ENCODE peak calls at places on chromosomes 5 and 9, in four cellular contexts. One of them, this sample, is unnamed.
A peak's percentile ranks its signal among the peaks of the same experiment; 100 is the strongest.

GRCh38 chr5:94288937-94289336 is 329.5 kb downstream of the KIAA0825 start:
- DNase-seq in psoas muscle: no peak
- DNase-seq in naive thymus-derived CD4-positive, alpha-beta T cell: no peak
- DNase-seq in H9: no peak
- DNase-seq in this sample: no peak

GRCh38 chr9:85163415-85163814 is 493.9 kb downstream of the NTRK2 start:
- DNase-seq in naive thymus-derived CD4-positive, alpha-beta T cell: no peak
- DNase-seq in psoas muscle: no peak
- DNase-seq in H9: no peak
- DNase-seq in this sample: no peak

GRCh38 chr9:124309665-124310064 is 51.9 kb downstream of the NEK6 start:
- DNase-seq in naive thymus-derived CD4-positive, alpha-beta T cell: no peak
- DNase-seq in psoas muscle: no peak
- DNase-seq in H9: peak; percentile 71
- DNase-seq in this sample: no peak

GRCh38 chr5:52725065-52725746 is 62.5 kb upstream of the ITGA1 start:
- DNase-seq in naive thymus-derived CD4-positive, alpha-beta T cell: peak; percentile 93
- DNase-seq in psoas muscle: no peak
- DNase-seq in H9: no peak
- DNase-seq in this sample: no peak

GRCh38 chr9:1913931-1914330 is 101.2 kb upstream of the SMARCA2 start:
- DNase-seq in H9: no peak
- DNase-seq in psoas muscle: no peak
- DNase-seq in naive thymus-derived CD4-positive, alpha-beta T cell: no peak
- DNase-seq in this sample: no peak

GRCh38 chr5:29462261-29462660 is 1731.2 kb upstream of the CDH6 start:
- DNase-seq in naive thymus-derived CD4-positive, alpha-beta T cell: no peak
- DNase-seq in H9: no peak
- DNase-seq in psoas muscle: no peak
- DNase-seq in this sample: no peak

GRCh38 chr9:120324996-120325642 is 254.8 kb downstream of the CDK5RAP2 start:
- DNase-seq in H9: peak; percentile 77
- DNase-seq in psoas muscle: no peak
- DNase-seq in naive thymus-derived CD4-positive, alpha-beta T cell: no peak
- DNase-seq in this sample: no peak

GRCh38 chr5:143653256-143653655 is 158.7 kb upstream of the HMHB1 start:
- DNase-seq in psoas muscle: no peak
- DNase-seq in naive thymus-derived CD4-positive, alpha-beta T cell: no peak
- DNase-seq in H9: no peak
- DNase-seq in this sample: no peak

GRCh38 chr9:84419203-84419602 is 78.6 kb upstream of the SLC28A3 start:
- DNase-seq in naive thymus-derived CD4-positive, alpha-beta T cell: no peak
- DNase-seq in psoas muscle: no peak
- DNase-seq in H9: no peak
- DNase-seq in this sample: no peak

GRCh38 chr9:935348-935965 is 41.0 kb upstream of the DMRT3 start:
- DNase-seq in psoas muscle: no peak
- DNase-seq in H9: no peak
- DNase-seq in naive thymus-derived CD4-positive, alpha-beta T cell: no peak
- DNase-seq in this sample: no peak

GRCh38 chr9:4020038-4020746 is 279.7 kb downstream of the GLIS3 start:
- DNase-seq in psoas muscle: no peak
- DNase-seq in H9: no peak
- DNase-seq in naive thymus-derived CD4-positive, alpha-beta T cell: no peak
- DNase-seq in this sample: no peak

GRCh38 chr9:111937781-111938426 is 41.3 kb downstream of the UGCG start:
- DNase-seq in naive thymus-derived CD4-positive, alpha-beta T cell: peak; percentile 71
- DNase-seq in H9: no peak
- DNase-seq in psoas muscle: no peak
- DNase-seq in this sample: no peak

GRCh38 chr9:87250205-87250604 is 247.5 kb upstream of the DAPK1 start:
- DNase-seq in psoas muscle: no peak
- DNase-seq in naive thymus-derived CD4-positive, alpha-beta T cell: no peak
- DNase-seq in H9: no peak
- DNase-seq in this sample: no peak

GRCh38 chr9:115136379-115136778 is 18.4 kb upstream of the TNC start:
- DNase-seq in psoas muscle: no peak
- DNase-seq in naive thymus-derived CD4-positive, alpha-beta T cell: no peak
- DNase-seq in H9: no peak
- DNase-seq in this sample: no peak

DNA sequence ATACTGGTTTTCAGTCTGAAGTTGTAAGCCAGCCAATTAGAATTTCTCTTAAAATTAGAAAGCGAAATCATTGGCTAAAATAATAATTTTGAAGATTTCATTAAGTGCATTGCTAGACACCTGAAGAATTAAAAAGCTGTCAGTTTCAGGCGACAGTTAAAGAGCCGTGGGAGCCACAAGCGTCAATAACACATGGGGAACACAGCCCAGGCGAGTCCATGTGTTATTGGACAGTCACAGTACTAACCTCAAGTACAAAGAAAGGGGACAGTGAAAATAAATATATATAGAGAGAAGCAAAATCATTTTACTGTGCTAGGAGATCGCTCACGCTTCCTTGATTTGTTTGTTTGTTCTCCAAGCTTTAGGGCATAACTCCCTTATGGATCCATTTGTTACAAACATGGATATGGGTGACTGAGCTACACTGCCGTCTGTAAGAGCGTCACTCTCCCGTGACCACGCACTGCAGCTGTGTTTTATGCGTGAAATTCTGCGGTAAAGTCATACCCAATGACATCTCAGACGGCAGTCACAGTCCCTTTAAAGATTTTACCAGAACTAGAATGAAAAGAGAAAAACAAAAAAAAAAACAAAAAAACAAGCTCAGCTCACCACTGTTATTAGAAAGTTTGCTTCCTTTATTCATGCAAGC is 83.2 kb downstream of the USP20 start:
- DNase-seq in naive thymus-derived CD4-positive, alpha-beta T cell: no peak
- DNase-seq in H9: no peak
- DNase-seq in psoas muscle: no peak
- DNase-seq in this sample: no peak
- H3K27ac ChIP-seq in naive thymus-derived CD4-positive, alpha-beta T cell: no peak overlapping the region
- H3K27ac ChIP-seq in H9: no peak overlapping the region
- H3K27ac ChIP-seq in psoas muscle: no peak overlapping the region
- H3K27ac ChIP-seq in this sample: no peak overlapping the region

GRCh38 chr5:113337515-113338140 is 97.2 kb downstream of the TSSK1B start:
- DNase-seq in psoas muscle: no peak
- DNase-seq in naive thymus-derived CD4-positive, alpha-beta T cell: no peak
- DNase-seq in H9: no peak
- DNase-seq in this sample: no peak

GRCh38 chr5:113331201-113331551 is 103.6 kb downstream of the TSSK1B start:
- DNase-seq in naive thymus-derived CD4-positive, alpha-beta T cell: no peak
- DNase-seq in H9: no peak
- DNase-seq in psoas muscle: no peak
- DNase-seq in this sample: no peak

GRCh38 chr5:113338628-113339027 is 96.2 kb downstream of the TSSK1B start:
- DNase-seq in psoas muscle: no peak
- DNase-seq in naive thymus-derived CD4-positive, alpha-beta T cell: no peak
- DNase-seq in H9: no peak
- DNase-seq in this sample: no peak

GRCh38 chr5:113340537-113340936 is 94.3 kb downstream of the TSSK1B start:
- DNase-seq in psoas muscle: no peak
- DNase-seq in H9: no peak
- DNase-seq in naive thymus-derived CD4-positive, alpha-beta T cell: no peak
- DNase-seq in this sample: no peak

DNA sequence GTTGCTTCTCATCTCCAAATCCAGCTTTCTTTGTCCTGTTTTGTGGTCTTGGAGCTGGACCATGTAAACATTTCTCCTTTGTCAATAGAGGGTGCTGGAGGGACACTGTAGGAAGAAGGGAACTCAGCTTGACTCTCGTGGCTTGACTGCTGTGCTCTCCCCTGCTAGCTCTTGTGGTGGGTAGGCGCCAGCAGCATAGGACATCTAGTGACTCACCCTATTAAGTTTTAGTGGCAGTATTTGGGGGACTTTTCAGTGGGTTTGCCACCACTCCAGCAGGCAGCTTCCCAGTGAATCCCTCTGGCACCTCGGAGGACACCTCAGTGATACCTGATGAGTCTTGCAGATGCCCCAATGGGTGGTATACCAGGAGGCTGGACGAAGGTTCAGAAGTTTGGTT is 97.8 kb downstream of the TSSK1B start:
- DNase-seq in H9: peak; percentile 67
- DNase-seq in naive thymus-derived CD4-positive, alpha-beta T cell: no peak
- DNase-seq in psoas muscle: no peak
- DNase-seq in this sample: no peak
- H3K27ac ChIP-seq in H9: no peak overlapping the region
- H3K27ac ChIP-seq in naive thymus-derived CD4-positive, alpha-beta T cell: no peak overlapping the region
- H3K27ac ChIP-seq in psoas muscle: no peak overlapping the region
- H3K27ac ChIP-seq in this sample: no peak overlapping the region

GRCh38 chr9:136685792-136686533 is 1.3 kb downstream of the AGPAT2 start:
- DNase-seq in naive thymus-derived CD4-positive, alpha-beta T cell: no peak
- DNase-seq in psoas muscle: peak; percentile 63
- DNase-seq in H9: no peak
- DNase-seq in this sample: no peak

GRCh38 chr9:136685216-136685615 is 2.0 kb downstream of the AGPAT2 start:
- DNase-seq in naive thymus-derived CD4-positive, alpha-beta T cell: no peak
- DNase-seq in H9: no peak
- DNase-seq in psoas muscle: no peak
- DNase-seq in this sample: no peak

GRCh38 chr9:136687721-136688223 is 515 bp upstream of the AGPAT2 start:
- DNase-seq in H9: no peak
- DNase-seq in psoas muscle: peak; percentile 88
- DNase-seq in naive thymus-derived CD4-positive, alpha-beta T cell: no peak
- DNase-seq in this sample: no peak

GRCh38 chr9:136686794-136687711 is at the start of gene AGPAT2:
- DNase-seq in H9: peak; percentile 67
- DNase-seq in psoas muscle: peak; percentile 91
- DNase-seq in naive thymus-derived CD4-positive, alpha-beta T cell: peak; percentile 34
- DNase-seq in this sample: peak; percentile 55

GRCh38 chr9:136686534-136686793 is 793 bp downstream of the AGPAT2 start:
- DNase-seq in psoas muscle: no peak
- DNase-seq in H9: no peak
- DNase-seq in naive thymus-derived CD4-positive, alpha-beta T cell: no peak
- DNase-seq in this sample: no peak
- H3K27ac ChIP-seq in psoas muscle: peak overlapping the region; percentile 93
- H3K27ac ChIP-seq in H9: no peak overlapping the region
- H3K27ac ChIP-seq in naive thymus-derived CD4-positive, alpha-beta T cell: peak overlapping the region; percentile 49
- H3K27ac ChIP-seq in this sample: peak overlapping the region; percentile 87

DNA sequence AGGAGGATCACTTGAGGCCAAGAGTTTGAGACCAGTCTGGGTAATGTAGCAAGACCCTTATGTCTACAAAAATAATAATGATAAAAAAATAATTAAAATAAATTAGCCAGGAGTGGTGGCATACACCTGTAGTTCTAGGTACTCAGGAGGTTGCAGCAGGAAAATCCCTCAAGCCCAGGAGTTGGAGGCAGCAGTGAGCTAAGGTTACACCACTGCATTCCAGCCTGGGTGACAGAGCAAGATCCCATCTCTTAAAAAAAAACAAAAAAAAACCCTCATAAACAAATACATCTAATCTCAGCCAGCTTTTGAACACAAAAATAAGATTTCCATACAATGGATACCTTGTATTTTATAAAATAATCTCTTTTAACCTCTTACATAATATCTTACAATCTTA is 363.3 kb upstream of the KLF4 start:
- DNase-seq in H9: no peak
- DNase-seq in psoas muscle: no peak
- DNase-seq in naive thymus-derived CD4-positive, alpha-beta T cell: no peak
- DNase-seq in this sample: no peak
- H3K27ac ChIP-seq in H9: no peak overlapping the region
- H3K27ac ChIP-seq in psoas muscle: no peak overlapping the region
- H3K27ac ChIP-seq in naive thymus-derived CD4-positive, alpha-beta T cell: no peak overlapping the region
- H3K27ac ChIP-seq in this sample: no peak overlapping the region

GRCh38 chr5:67050635-67051034 is 146.0 kb downstream of the CD180 start:
- DNase-seq in naive thymus-derived CD4-positive, alpha-beta T cell: no peak
- DNase-seq in H9: no peak
- DNase-seq in psoas muscle: no peak
- DNase-seq in this sample: no peak

GRCh38 chr5:67051164-67051563 is 145.4 kb downstream of the CD180 start:
- DNase-seq in naive thymus-derived CD4-positive, alpha-beta T cell: no peak
- DNase-seq in psoas muscle: no peak
- DNase-seq in H9: no peak
- DNase-seq in this sample: no peak

GRCh38 chr5:67052034-67052433 is 144.6 kb downstream of the CD180 start:
- DNase-seq in H9: no peak
- DNase-seq in psoas muscle: no peak
- DNase-seq in naive thymus-derived CD4-positive, alpha-beta T cell: no peak
- DNase-seq in this sample: no peak

GRCh38 chr5:67047616-67048015 is 149.0 kb downstream of the CD180 start:
- DNase-seq in H9: no peak
- DNase-seq in naive thymus-derived CD4-positive, alpha-beta T cell: no peak
- DNase-seq in psoas muscle: no peak
- DNase-seq in this sample: no peak

GRCh38 chr5:67050125-67050524 is 146.5 kb downstream of the CD180 start:
- DNase-seq in psoas muscle: no peak
- DNase-seq in H9: no peak
- DNase-seq in naive thymus-derived CD4-positive, alpha-beta T cell: no peak
- DNase-seq in this sample: no peak
- H3K27ac ChIP-seq in psoas muscle: peak overlapping the region; percentile 14
- H3K27ac ChIP-seq in H9: no peak overlapping the region
- H3K27ac ChIP-seq in naive thymus-derived CD4-positive, alpha-beta T cell: no peak overlapping the region
- H3K27ac ChIP-seq in this sample: no peak overlapping the region

DNA sequence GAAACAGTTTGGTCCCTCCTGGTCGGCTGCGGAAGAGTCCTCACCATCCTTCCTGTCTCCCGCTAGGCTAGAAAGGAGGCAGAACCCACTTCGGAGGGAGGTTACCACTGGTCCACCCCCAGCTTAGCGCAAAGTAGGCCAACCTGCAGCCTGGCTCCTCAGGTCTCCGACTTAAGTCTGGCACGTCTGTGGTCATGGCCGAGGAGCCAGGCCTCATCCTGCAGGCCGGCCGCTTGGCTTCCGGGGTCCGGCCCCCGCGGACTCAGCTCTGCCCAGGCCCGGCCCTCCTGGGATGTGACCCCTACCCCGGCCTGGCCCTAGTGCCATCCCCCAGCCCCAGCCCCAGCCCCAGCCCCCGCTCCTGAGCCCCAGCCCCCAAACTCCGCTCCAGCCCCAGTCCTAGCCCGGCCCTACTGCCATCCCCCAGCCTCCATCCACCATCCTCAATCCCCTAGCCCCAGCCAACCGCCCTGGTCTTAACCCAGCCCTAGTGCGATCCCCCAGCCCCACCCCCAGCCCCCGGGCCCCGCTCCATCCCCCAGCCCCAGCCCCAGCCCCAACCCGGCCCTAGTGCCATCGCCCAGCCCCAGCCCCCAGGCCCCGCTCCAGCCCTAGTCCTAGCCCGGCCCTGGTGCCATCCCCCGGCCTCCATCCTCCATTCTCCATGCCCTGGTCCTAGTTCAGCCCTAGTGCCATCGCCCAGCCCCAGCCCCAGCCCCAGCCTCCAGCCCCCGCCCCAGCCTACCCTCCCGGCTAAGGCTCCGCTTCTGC is 588 bp downstream of the TOR1A start:
- DNase-seq in H9: peak; percentile 55
- DNase-seq in naive thymus-derived CD4-positive, alpha-beta T cell: no peak
- DNase-seq in psoas muscle: no peak
- DNase-seq in this sample: no peak
- H3K27ac ChIP-seq in H9: no peak overlapping the region
- H3K27ac ChIP-seq in naive thymus-derived CD4-positive, alpha-beta T cell: peak overlapping the region; percentile 78
- H3K27ac ChIP-seq in psoas muscle: peak overlapping the region; percentile 81
- H3K27ac ChIP-seq in this sample: peak overlapping the region; percentile 87

This sample was measured in breast epithelium.